ENCODE peak calls at places on chromosomes 1 and 21, in seven cellular contexts. One of them, this sample, is unnamed.

GRCh38 chr1:29029652-29030051 is 94.1 kb downstream of the TMEM200B start:
- DNase-seq in SHP77 treated with DMSO at 0.1 percent for 48 hours: no peak
- DNase-seq in DND-41: no peak
- DNase-seq in lung microvascular endothelial cell: no peak
- DNase-seq in SK-N-MC: no peak
- DNase-seq in heart right ventricle: no peak
- DNase-seq in ACHN: no peak
- DNase-seq in this sample: no peak

GRCh38 chr1:19894218-19894617 is 12.0 kb downstream of the OTUD3 start:
- DNase-seq in SHP77 treated with DMSO at 0.1 percent for 48 hours: no peak
- DNase-seq in DND-41: no peak
- DNase-seq in lung microvascular endothelial cell: peak
- DNase-seq in SK-N-MC: no peak
- DNase-seq in heart right ventricle: no peak
- DNase-seq in ACHN: no peak
- DNase-seq in this sample: peak

GRCh38 chr1:56798053-56798471 is 21.1 kb downstream of the FYB2 start:
- DNase-seq in SHP77 treated with DMSO at 0.1 percent for 48 hours: no peak
- DNase-seq in DND-41: no peak
- DNase-seq in lung microvascular endothelial cell: peak
- DNase-seq in SK-N-MC: no peak
- DNase-seq in heart right ventricle: no peak
- DNase-seq in ACHN: no peak
- DNase-seq in this sample: peak

GRCh38 chr1:37471345-37472231 is 2.8 kb upstream of the ZC3H12A start:
- DNase-seq in SHP77 treated with DMSO at 0.1 percent for 48 hours: peak
- DNase-seq in DND-41: no peak
- DNase-seq in lung microvascular endothelial cell: peak
- DNase-seq in SK-N-MC: no peak
- DNase-seq in heart right ventricle: peak
- DNase-seq in ACHN: peak
- DNase-seq in this sample: peak

GRCh38 chr1:207282496-207283380 is 38.7 kb upstream of the CD55 start:
- DNase-seq in SHP77 treated with DMSO at 0.1 percent for 48 hours: no peak
- DNase-seq in DND-41: no peak
- DNase-seq in lung microvascular endothelial cell: peak
- DNase-seq in SK-N-MC: no peak
- DNase-seq in heart right ventricle: no peak
- DNase-seq in ACHN: no peak
- DNase-seq in this sample: peak

GRCh38 chr1:27637052-27637451 is 2.1 kb upstream of the FGR start:
- DNase-seq in SHP77 treated with DMSO at 0.1 percent for 48 hours: no peak
- DNase-seq in DND-41: no peak
- DNase-seq in lung microvascular endothelial cell: no peak
- DNase-seq in SK-N-MC: no peak
- DNase-seq in heart right ventricle: no peak
- DNase-seq in ACHN: no peak
- DNase-seq in this sample: no peak

GRCh38 chr1:30232288-30232899 is 491.0 kb downstream of the MATN1 start:
- DNase-seq in SHP77 treated with DMSO at 0.1 percent for 48 hours: peak
- DNase-seq in DND-41: no peak
- DNase-seq in lung microvascular endothelial cell: peak
- DNase-seq in SK-N-MC: no peak
- DNase-seq in heart right ventricle: no peak
- DNase-seq in ACHN: no peak
- DNase-seq in this sample: no peak

GRCh38 chr1:93732514-93732913 is 50.9 kb upstream of the BCAR3 start:
- DNase-seq in SHP77 treated with DMSO at 0.1 percent for 48 hours: no peak
- DNase-seq in DND-41: no peak
- DNase-seq in lung microvascular endothelial cell: no peak
- DNase-seq in SK-N-MC: no peak
- DNase-seq in heart right ventricle: no peak
- DNase-seq in ACHN: no peak
- DNase-seq in this sample: no peak

GRCh38 chr1:117686907-117687306 is 81.1 kb downstream of the TENT5C start:
- DNase-seq in SHP77 treated with DMSO at 0.1 percent for 48 hours: no peak
- DNase-seq in DND-41: no peak
- DNase-seq in lung microvascular endothelial cell: peak
- DNase-seq in SK-N-MC: no peak
- DNase-seq in heart right ventricle: no peak
- DNase-seq in ACHN: peak
- DNase-seq in this sample: peak

GRCh38 chr21:14911351-14911750 is 153.4 kb downstream of the NRIP1 start:
- DNase-seq in SHP77 treated with DMSO at 0.1 percent for 48 hours: no peak
- DNase-seq in DND-41: no peak
- DNase-seq in lung microvascular endothelial cell: no peak
- DNase-seq in SK-N-MC: no peak
- DNase-seq in heart right ventricle: no peak
- DNase-seq in ACHN: no peak
- DNase-seq in this sample: no peak

GRCh38 chr1:169697769-169698168 is 13.7 kb downstream of the SELL start:
- DNase-seq in SHP77 treated with DMSO at 0.1 percent for 48 hours: no peak
- DNase-seq in DND-41: no peak
- DNase-seq in lung microvascular endothelial cell: no peak
- DNase-seq in SK-N-MC: no peak
- DNase-seq in heart right ventricle: no peak
- DNase-seq in ACHN: no peak
- DNase-seq in this sample: no peak

GRCh38 chr1:184562801-184563200 is 176.0 kb downstream of the C1orf21 start:
- DNase-seq in SHP77 treated with DMSO at 0.1 percent for 48 hours: no peak
- DNase-seq in DND-41: no peak
- DNase-seq in lung microvascular endothelial cell: no peak
- DNase-seq in SK-N-MC: no peak
- DNase-seq in heart right ventricle: no peak
- DNase-seq in ACHN: no peak
- DNase-seq in this sample: no peak

GRCh38 chr21:33327792-33328433 is 3.1 kb downstream of the IFNAR1 start:
- DNase-seq in SHP77 treated with DMSO at 0.1 percent for 48 hours: no peak
- DNase-seq in DND-41: no peak
- DNase-seq in lung microvascular endothelial cell: no peak
- DNase-seq in SK-N-MC: no peak
- DNase-seq in heart right ventricle: no peak
- DNase-seq in ACHN: no peak
- DNase-seq in this sample: no peak

GRCh38 chr1:67741121-67741520 is 56.1 kb downstream of the GADD45A start:
- DNase-seq in SHP77 treated with DMSO at 0.1 percent for 48 hours: no peak
- DNase-seq in DND-41: no peak
- DNase-seq in lung microvascular endothelial cell: no peak
- DNase-seq in SK-N-MC: no peak
- DNase-seq in heart right ventricle: no peak
- DNase-seq in ACHN: no peak
- DNase-seq in this sample: no peak

This sample was measured in astrocyte.